ENCODE peak calls at places on chromosomes 16 and 17, in seven cellular contexts. One of them, this sample, is unnamed.

GRCh38 chr16:53912155-53912554 is 208.2 kb downstream of the FTO start:
- DNase-seq in fibroblast of pulmonary artery: no peak
- DNase-seq in left ventricle myocardium inferior: no peak
- DNase-seq in omental fat pad: no peak
- DNase-seq in PC-3: no peak
- DNase-seq in brain microvascular endothelial cell: no peak
- DNase-seq in A549: no peak
- DNase-seq in this sample: no peak

GRCh38 chr17:51076821-51077220 is 43.8 kb downstream of the SPAG9 start:
- DNase-seq in fibroblast of pulmonary artery: no peak
- DNase-seq in left ventricle myocardium inferior: no peak
- DNase-seq in omental fat pad: no peak
- DNase-seq in PC-3: no peak
- DNase-seq in brain microvascular endothelial cell: no peak
- DNase-seq in A549: no peak
- DNase-seq in this sample: no peak

GRCh38 chr16:67667817-67668494 is 1.3 kb downstream of the C16orf86 start:
- DNase-seq in fibroblast of pulmonary artery: peak
- DNase-seq in left ventricle myocardium inferior: peak
- DNase-seq in omental fat pad: no peak
- DNase-seq in PC-3: peak
- DNase-seq in brain microvascular endothelial cell: peak
- DNase-seq in A549: peak
- DNase-seq in this sample: peak

GRCh38 chr16:5615868-5616642 is 518.5 kb upstream of the EEF2KMT start:
- DNase-seq in fibroblast of pulmonary artery: peak
- DNase-seq in left ventricle myocardium inferior: peak
- DNase-seq in omental fat pad: no peak
- DNase-seq in PC-3: peak
- DNase-seq in brain microvascular endothelial cell: no peak
- DNase-seq in A549: peak
- DNase-seq in this sample: peak

GRCh38 chr17:22310717-22311686 is 618.7 kb downstream of the KCNJ18 start:
- DNase-seq in fibroblast of pulmonary artery: no peak
- DNase-seq in left ventricle myocardium inferior: no peak
- DNase-seq in omental fat pad: no peak
- DNase-seq in PC-3: peak
- DNase-seq in brain microvascular endothelial cell: no peak
- DNase-seq in A549: peak
- DNase-seq in this sample: no peak

GRCh38 chr17:4928881-4929280 is 3.2 kb upstream of the GP1BA start:
- DNase-seq in fibroblast of pulmonary artery: no peak
- DNase-seq in left ventricle myocardium inferior: no peak
- DNase-seq in omental fat pad: no peak
- DNase-seq in PC-3: no peak
- DNase-seq in brain microvascular endothelial cell: no peak
- DNase-seq in A549: no peak
- DNase-seq in this sample: no peak

GRCh38 chr17:60139438-60140285 is 10.1 kb upstream of the CA4 start:
- DNase-seq in fibroblast of pulmonary artery: peak
- DNase-seq in left ventricle myocardium inferior: peak
- DNase-seq in omental fat pad: peak
- DNase-seq in PC-3: peak
- DNase-seq in brain microvascular endothelial cell: peak
- DNase-seq in A549: peak
- DNase-seq in this sample: peak

GRCh38 chr17:7858487-7858832 is 657 bp downstream of the CYB5D1 start:
- DNase-seq in fibroblast of pulmonary artery: peak
- DNase-seq in left ventricle myocardium inferior: peak
- DNase-seq in omental fat pad: no peak
- DNase-seq in PC-3: peak
- DNase-seq in brain microvascular endothelial cell: peak
- DNase-seq in A549: peak
- DNase-seq in this sample: no peak

GRCh38 chr17:74431568-74432483 is at the start of gene GPRC5C:
- DNase-seq in fibroblast of pulmonary artery: peak
- DNase-seq in left ventricle myocardium inferior: peak
- DNase-seq in omental fat pad: no peak
- DNase-seq in PC-3: peak
- DNase-seq in brain microvascular endothelial cell: no peak
- DNase-seq in A549: peak
- DNase-seq in this sample: peak

GRCh38 chr16:9047689-9048301 is 43.6 kb upstream of the HAPSTR1 start:
- DNase-seq in fibroblast of pulmonary artery: peak
- DNase-seq in left ventricle myocardium inferior: peak
- DNase-seq in omental fat pad: peak
- DNase-seq in PC-3: peak
- DNase-seq in brain microvascular endothelial cell: peak
- DNase-seq in A549: peak
- DNase-seq in this sample: no peak

GRCh38 chr17:76252040-76252954 is 12.0 kb upstream of the RNF157 start:
- DNase-seq in fibroblast of pulmonary artery: peak
- DNase-seq in left ventricle myocardium inferior: no peak
- DNase-seq in omental fat pad: peak
- DNase-seq in PC-3: peak
- DNase-seq in brain microvascular endothelial cell: peak
- DNase-seq in A549: peak
- DNase-seq in this sample: no peak

GRCh38 chr16:49274936-49275730 is 6.5 kb downstream of the CBLN1 start:
- DNase-seq in fibroblast of pulmonary artery: no peak
- DNase-seq in left ventricle myocardium inferior: no peak
- DNase-seq in omental fat pad: no peak
- DNase-seq in PC-3: no peak
- DNase-seq in brain microvascular endothelial cell: no peak
- DNase-seq in A549: no peak
- DNase-seq in this sample: no peak

GRCh38 chr16:73113326-73113720 is 65.4 kb upstream of the ZFHX3 start:
- DNase-seq in fibroblast of pulmonary artery: peak
- DNase-seq in left ventricle myocardium inferior: no peak
- DNase-seq in omental fat pad: no peak
- DNase-seq in PC-3: no peak
- DNase-seq in brain microvascular endothelial cell: no peak
- DNase-seq in A549: no peak
- DNase-seq in this sample: no peak

GRCh38 chr17:27741361-27741861 is 58.9 kb downstream of the NOS2 start:
- DNase-seq in fibroblast of pulmonary artery: no peak
- DNase-seq in left ventricle myocardium inferior: no peak
- DNase-seq in omental fat pad: no peak
- DNase-seq in PC-3: no peak
- DNase-seq in brain microvascular endothelial cell: no peak
- DNase-seq in A549: no peak
- DNase-seq in this sample: no peak

GRCh38 chr17:81387235-81388060 is 7.8 kb upstream of the BAHCC1 start:
- DNase-seq in fibroblast of pulmonary artery: peak
- DNase-seq in left ventricle myocardium inferior: peak
- DNase-seq in omental fat pad: no peak
- DNase-seq in PC-3: peak
- DNase-seq in brain microvascular endothelial cell: no peak
- DNase-seq in A549: no peak
- DNase-seq in this sample: no peak

GRCh38 chr16:50835358-50836060 is 93.6 kb downstream of the CYLD start:
- DNase-seq in fibroblast of pulmonary artery: no peak
- DNase-seq in left ventricle myocardium inferior: no peak
- DNase-seq in omental fat pad: no peak
- DNase-seq in PC-3: no peak
- DNase-seq in brain microvascular endothelial cell: no peak
- DNase-seq in A549: no peak
- DNase-seq in this sample: no peak

GRCh38 chr16:67857547-67858233 is 10.2 kb upstream of the CENPT start:
- DNase-seq in fibroblast of pulmonary artery: peak
- DNase-seq in left ventricle myocardium inferior: peak
- DNase-seq in omental fat pad: peak
- DNase-seq in PC-3: peak
- DNase-seq in brain microvascular endothelial cell: peak
- DNase-seq in A549: peak
- DNase-seq in this sample: no peak

GRCh38 chr16:57630931-57631845 is 2.8 kb downstream of the ADGRG1 start:
- DNase-seq in fibroblast of pulmonary artery: no peak
- DNase-seq in left ventricle myocardium inferior: no peak
- DNase-seq in omental fat pad: no peak
- DNase-seq in PC-3: no peak
- DNase-seq in brain microvascular endothelial cell: no peak
- DNase-seq in A549: no peak
- DNase-seq in this sample: no peak

GRCh38 chr17:13031718-13032350 is 14.0 kb upstream of the ELAC2 start:
- DNase-seq in fibroblast of pulmonary artery: peak
- DNase-seq in left ventricle myocardium inferior: peak
- DNase-seq in omental fat pad: peak
- DNase-seq in PC-3: peak
- DNase-seq in brain microvascular endothelial cell: peak
- DNase-seq in A549: peak
- DNase-seq in this sample: peak

GRCh38 chr17:35906559-35907265 is 23.9 kb downstream of the RDM1 start:
- DNase-seq in fibroblast of pulmonary artery: peak
- DNase-seq in left ventricle myocardium inferior: no peak
- DNase-seq in omental fat pad: no peak
- DNase-seq in PC-3: no peak
- DNase-seq in brain microvascular endothelial cell: no peak
- DNase-seq in A549: no peak
- DNase-seq in this sample: no peak

GRCh38 chr16:19542138-19542821 is 13.2 kb upstream of the VPS35L start:
- DNase-seq in fibroblast of pulmonary artery: no peak
- DNase-seq in left ventricle myocardium inferior: no peak
- DNase-seq in omental fat pad: no peak
- DNase-seq in PC-3: no peak
- DNase-seq in brain microvascular endothelial cell: no peak
- DNase-seq in A549: no peak
- DNase-seq in this sample: no peak

GRCh38 chr17:49497147-49498036 is 2.3 kb downstream of the NGFR start:
- DNase-seq in fibroblast of pulmonary artery: no peak
- DNase-seq in left ventricle myocardium inferior: peak
- DNase-seq in omental fat pad: no peak
- DNase-seq in PC-3: peak
- DNase-seq in brain microvascular endothelial cell: no peak
- DNase-seq in A549: no peak
- DNase-seq in this sample: peak

GRCh38 chr16:61993076-61993475 is 43.2 kb downstream of the CDH8 start:
- DNase-seq in fibroblast of pulmonary artery: no peak
- DNase-seq in left ventricle myocardium inferior: no peak
- DNase-seq in omental fat pad: no peak
- DNase-seq in PC-3: no peak
- DNase-seq in brain microvascular endothelial cell: no peak
- DNase-seq in A549: no peak
- DNase-seq in this sample: no peak

GRCh38 chr16:30793508-30794069 is 6.6 kb upstream of the ZNF629 start:
- DNase-seq in fibroblast of pulmonary artery: no peak
- DNase-seq in left ventricle myocardium inferior: no peak
- DNase-seq in omental fat pad: no peak
- DNase-seq in PC-3: no peak
- DNase-seq in brain microvascular endothelial cell: no peak
- DNase-seq in A549: no peak
- DNase-seq in this sample: no peak

GRCh38 chr17:35214192-35214591 is 20.0 kb upstream of the SLC35G3 start:
- DNase-seq in fibroblast of pulmonary artery: no peak
- DNase-seq in left ventricle myocardium inferior: no peak
- DNase-seq in omental fat pad: no peak
- DNase-seq in PC-3: no peak
- DNase-seq in brain microvascular endothelial cell: no peak
- DNase-seq in A549: no peak
- DNase-seq in this sample: no peak

GRCh38 chr16:15798671-15799070 is 58.2 kb downstream of the MYH11 start:
- DNase-seq in fibroblast of pulmonary artery: no peak
- DNase-seq in left ventricle myocardium inferior: no peak
- DNase-seq in omental fat pad: no peak
- DNase-seq in PC-3: no peak
- DNase-seq in brain microvascular endothelial cell: no peak
- DNase-seq in A549: no peak
- DNase-seq in this sample: no peak

DNA sequence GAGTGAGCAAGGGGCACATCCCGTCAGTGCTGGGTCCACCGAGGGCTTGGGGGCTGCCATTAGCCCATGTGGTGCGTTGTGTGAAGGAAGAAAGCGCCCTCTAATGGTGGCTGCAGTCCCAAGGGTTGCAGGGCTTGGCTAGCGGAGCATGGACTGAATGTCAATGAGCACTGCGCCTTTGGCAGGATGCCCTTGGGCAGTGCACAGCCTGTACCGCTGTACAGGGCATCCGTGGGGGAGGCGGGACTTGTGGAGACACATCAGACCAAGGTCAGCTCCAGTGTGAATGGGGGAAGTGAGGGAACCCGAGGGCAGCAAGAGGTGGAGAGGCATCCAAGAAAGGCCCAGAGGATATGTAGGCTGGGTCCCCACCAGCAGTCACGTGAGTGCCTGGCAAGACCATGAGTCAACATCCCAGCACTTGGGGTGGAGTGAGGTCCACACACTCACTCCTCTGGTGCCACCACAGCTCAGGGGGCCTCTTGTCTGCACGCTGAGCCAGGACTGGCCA is 75.5 kb upstream of the MED9 start:
- DNase-seq in fibroblast of pulmonary artery: no peak
- DNase-seq in left ventricle myocardium inferior: no peak
- DNase-seq in omental fat pad: no peak
- DNase-seq in PC-3: peak
- DNase-seq in brain microvascular endothelial cell: no peak
- DNase-seq in A549: peak
- DNase-seq in this sample: no peak
- TF ChIP-seq CTCF in fibroblast of pulmonary artery: no peak
- TF ChIP-seq CTCF in left ventricle myocardium inferior: no peak
- TF ChIP-seq CTCF in omental fat pad: no peak
- TF ChIP-seq CTCF in PC-3: peak
- TF ChIP-seq CTCF in brain microvascular endothelial cell: peak
- TF ChIP-seq CTCF in A549: no peak
- TF ChIP-seq CTCF in this sample: no peak

GRCh38 chr17:2105663-2106062 is 50.8 kb downstream of the HIC1 start:
- DNase-seq in fibroblast of pulmonary artery: no peak
- DNase-seq in left ventricle myocardium inferior: no peak
- DNase-seq in omental fat pad: no peak
- DNase-seq in PC-3: no peak
- DNase-seq in brain microvascular endothelial cell: no peak
- DNase-seq in A549: no peak
- DNase-seq in this sample: no peak
- TF ChIP-seq CTCF in fibroblast of pulmonary artery: no peak
- TF ChIP-seq CTCF in left ventricle myocardium inferior: no peak
- TF ChIP-seq CTCF in omental fat pad: no peak
- TF ChIP-seq CTCF in PC-3: no peak
- TF ChIP-seq CTCF in brain microvascular endothelial cell: no peak
- TF ChIP-seq CTCF in A549: no peak
- TF ChIP-seq CTCF in this sample: no peak

DNA sequence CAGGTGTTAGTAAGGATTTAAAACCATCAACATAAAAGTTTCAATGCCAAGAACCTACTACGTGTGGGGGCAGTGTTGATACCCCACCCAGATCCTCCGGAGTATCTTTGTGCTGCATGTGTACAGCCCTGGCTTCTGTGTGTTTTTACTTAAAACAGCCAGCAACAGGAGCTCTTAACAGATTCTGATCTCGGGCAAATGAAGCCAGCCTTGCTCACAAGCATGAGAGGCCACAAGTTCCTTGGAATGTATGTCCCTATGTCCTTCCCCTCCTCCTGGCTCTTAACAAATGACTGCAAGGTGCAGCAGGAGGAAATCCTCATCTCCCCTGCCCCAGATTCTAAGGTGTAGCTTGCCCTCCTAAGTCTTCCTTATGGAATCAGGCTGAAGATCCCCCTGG is 139.4 kb upstream of the NUDT7 start:
- DNase-seq in fibroblast of pulmonary artery: no peak
- DNase-seq in left ventricle myocardium inferior: no peak
- DNase-seq in omental fat pad: no peak
- DNase-seq in PC-3: no peak
- DNase-seq in brain microvascular endothelial cell: no peak
- DNase-seq in A549: no peak
- DNase-seq in this sample: no peak
- TF ChIP-seq CTCF in fibroblast of pulmonary artery: no peak
- TF ChIP-seq CTCF in left ventricle myocardium inferior: no peak
- TF ChIP-seq CTCF in omental fat pad: no peak
- TF ChIP-seq CTCF in PC-3: no peak
- TF ChIP-seq CTCF in brain microvascular endothelial cell: no peak
- TF ChIP-seq CTCF in A549: no peak
- TF ChIP-seq CTCF in this sample: no peak

GRCh38 chr16:65121870-65122723 is at the start of gene CDH11:
- DNase-seq in fibroblast of pulmonary artery: peak
- DNase-seq in left ventricle myocardium inferior: peak
- DNase-seq in omental fat pad: no peak
- DNase-seq in PC-3: peak
- DNase-seq in brain microvascular endothelial cell: peak
- DNase-seq in A549: no peak
- DNase-seq in this sample: peak
- TF ChIP-seq CTCF in fibroblast of pulmonary artery: peak
- TF ChIP-seq CTCF in left ventricle myocardium inferior: peak
- TF ChIP-seq CTCF in omental fat pad: no peak
- TF ChIP-seq CTCF in PC-3: no peak
- TF ChIP-seq CTCF in brain microvascular endothelial cell: peak
- TF ChIP-seq CTCF in A549: no peak
- TF ChIP-seq CTCF in this sample: peak